ENCODE peak calls at places on chromosomes 3 and 15, in nine cellular contexts. P, U, J, H, Y, Q, K, G and D are unnamed samples.

GRCh38 chr15:58521293-58521991 is 89.7 kb downstream of the LIPC start:
- DNase-seq in U (peak), G (no peak), K (peak), Q (no peak), Y (peak), H (peak), P (peak), J (peak), D (no peak)

GRCh38 chr3:44365952-44366351 is 27.4 kb downstream of the TCAIM start:
- DNase-seq in H (no peak), Y (no peak), Q (no peak), P (no peak), J (no peak), K (no peak), G (no peak), U (no peak), D (no peak)

GRCh38 chr3:160981217-160981938 is 123.8 kb downstream of the B3GALNT1 start:
- DNase-seq in U (peak), P (peak), Q (no peak), G (peak), K (peak), H (no peak), J (no peak), Y (no peak), D (peak)

GRCh38 chr15:58287891-58288290 is 143.9 kb upstream of the LIPC start:
- DNase-seq in G (no peak), U (no peak), P (no peak), K (no peak), H (no peak), Q (no peak), J (no peak), Y (no peak), D (no peak)

GRCh38 chr3:153356908-153357307 is 194.9 kb downstream of the RAP2B start:
- DNase-seq in G (no peak), J (no peak), Q (no peak), P (no peak), U (peak), H (no peak), K (peak), Y (no peak), D (no peak)

GRCh38 chr3:136819784-136820640 is 1.1 kb downstream of the SLC35G2 start:
- DNase-seq in G (no peak), Y (peak), K (peak), U (peak), H (peak), P (peak), J (peak), Q (no peak), D (peak)

GRCh38 chr15:69156726-69157381 is 3.6 kb upstream of the GLCE start:
- DNase-seq in G (no peak), K (no peak), U (no peak), P (no peak), J (no peak), H (no peak), Q (no peak), Y (no peak), D (no peak)

GRCh38 chr15:70281811-70282307 is 184.1 kb upstream of the TLE3 start:
- DNase-seq in Y (peak), K (peak), J (no peak), H (no peak), G (no peak), U (peak), Q (peak), P (peak), D (peak)

GRCh38 chr15:77455696-77456293 is 35.1 kb downstream of the HMG20A start:
- DNase-seq in J (no peak), P (peak), U (peak), G (no peak), K (peak), Y (no peak), H (no peak), Q (peak), D (no peak)

GRCh38 chr3:12490547-12490946 is 6.3 kb downstream of the TSEN2 start:
- DNase-seq in U (no peak), Q (no peak), J (no peak), P (no peak), H (no peak), K (peak), G (no peak), Y (no peak), D (no peak)

GRCh38 chr3:162022931-162023330 is 526.3 kb downstream of the OTOL1 start:
- DNase-seq in J (no peak), Q (no peak), K (no peak), P (no peak), U (no peak), Y (no peak), G (no peak), H (no peak), D (no peak)

GRCh38 chr3:115792206-115792955 is 169.1 kb downstream of the GAP43 start:
- DNase-seq in G (peak), Y (no peak), K (no peak), P (peak), J (no peak), Q (no peak), H (no peak), U (no peak), D (peak)

GRCh38 chr3:9175421-9175820 is 74.0 kb downstream of the SRGAP3 start:
- DNase-seq in P (no peak), Y (no peak), G (no peak), J (no peak), H (no peak), Q (no peak), U (no peak), K (no peak), D (no peak)

GRCh38 chr3:58487140-58487886 is 4.6 kb upstream of the KCTD6 start:
- DNase-seq in P (peak), G (no peak), U (peak), K (peak), H (no peak), Q (no peak), Y (no peak), J (no peak), D (no peak)

GRCh38 chr15:64681424-64682024 is 93.9 kb downstream of the RBPMS2 start:
- DNase-seq in H (peak), G (peak), P (peak), Q (no peak), K (peak), Y (peak), J (peak), U (peak), D (peak)

GRCh38 chr3:170132335-170132734 is 49.2 kb downstream of the PHC3 start:
- DNase-seq in H (no peak), G (no peak), K (peak), Y (no peak), J (no peak), Q (no peak), P (no peak), U (no peak), D (peak)

GRCh38 chr15:93974804-93975481 is 256.4 kb upstream of the MCTP2 start:
- DNase-seq in U (peak), Y (no peak), H (peak), G (no peak), Q (no peak), P (peak), K (peak), J (peak), D (no peak)

GRCh38 chr15:92958105-92958504 is 58.0 kb downstream of the CHD2 start:
- DNase-seq in Y (no peak), H (no peak), G (no peak), J (no peak), U (no peak), K (no peak), P (peak), Q (peak), D (peak)

GRCh38 chr15:91852741-91853500 is 587 bp upstream of the SLCO3A1 start:
- DNase-seq in J (peak), H (peak), Y (peak), K (peak), U (peak), Q (peak), P (peak), G (peak), D (peak)

GRCh38 chr3:30518201-30518864 is 88.1 kb upstream of the TGFBR2 start:
- DNase-seq in Q (no peak), U (peak), H (no peak), Y (no peak), G (no peak), K (peak), J (no peak), P (peak), D (no peak)

GRCh38 chr15:81108427-81108826 is 25.6 kb upstream of the CFAP161 start:
- DNase-seq in Q (no peak), P (no peak), H (peak), J (peak), U (no peak), G (no peak), K (no peak), Y (no peak), D (peak)

GRCh38 chr3:158920375-158920774 is 118.5 kb downstream of the MFSD1 start:
- DNase-seq in U (no peak), Y (no peak), G (no peak), P (peak), H (no peak), K (no peak), Q (no peak), J (no peak), D (no peak)

GRCh38 chr3:158912621-158913020 is 110.8 kb downstream of the MFSD1 start:
- DNase-seq in J (no peak), K (no peak), Y (no peak), H (no peak), P (no peak), U (no peak), Q (no peak), G (no peak), D (no peak)

GRCh38 chr3:158918451-158918850 is 116.6 kb downstream of the MFSD1 start:
- DNase-seq in K (no peak), P (no peak), G (no peak), Y (no peak), U (no peak), Q (no peak), J (no peak), H (no peak), D (no peak)

GRCh38 chr3:158916111-158916510 is 114.3 kb downstream of the MFSD1 start:
- DNase-seq in Y (no peak), H (no peak), J (no peak), U (no peak), Q (no peak), P (no peak), K (no peak), G (no peak), D (no peak)

DNA sequence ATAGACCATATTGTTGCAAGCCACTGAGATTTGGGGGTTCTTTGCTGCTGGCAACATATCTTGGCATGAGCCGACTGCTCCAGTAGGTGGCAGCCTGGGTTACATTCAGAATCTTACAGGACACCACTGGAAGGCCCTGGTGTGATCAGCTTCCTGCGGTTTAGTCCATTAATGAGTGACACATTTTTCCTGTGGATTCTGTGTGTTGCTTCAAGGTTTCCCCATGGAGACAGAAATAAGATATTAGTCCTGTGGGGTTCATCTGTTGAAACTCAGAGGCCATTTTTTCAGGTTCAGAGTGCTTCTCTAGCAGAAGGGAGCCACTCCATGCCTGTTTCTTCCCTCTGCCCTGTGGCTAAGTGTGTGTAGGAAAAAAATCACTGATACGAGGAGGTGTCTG is 116.2 kb downstream of the MFSD1 start:
- DNase-seq in U (peak), H (peak), J (peak), Q (peak), P (peak), K (peak), G (peak), Y (peak), D (peak)
- TF ChIP-seq CTCF in U (peak), H (peak), J (peak), Q (peak), P (peak), K (peak), G (peak), Y (peak), D (peak)

DNA sequence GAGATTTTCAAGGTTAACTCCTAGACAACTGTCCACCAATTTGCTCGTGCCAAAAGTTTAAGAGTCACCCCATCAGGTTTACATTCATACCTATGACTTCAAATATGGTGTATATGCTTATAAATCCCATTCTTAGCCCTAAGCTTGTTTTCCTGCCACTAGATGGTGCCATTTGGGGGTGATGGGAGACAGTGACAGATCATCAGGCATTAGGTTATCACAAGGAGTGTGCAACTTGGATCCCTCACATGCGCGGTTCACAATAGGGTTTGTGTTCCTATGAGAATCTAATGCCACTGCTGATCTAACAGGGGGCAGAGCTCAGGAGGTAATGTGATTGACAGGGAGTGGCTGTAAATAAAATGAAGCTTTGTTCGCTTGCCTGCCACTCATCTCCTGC is 182.7 kb downstream of the CNTN6 start:
- DNase-seq in U (no peak), H (peak), J (no peak), P (no peak), Q (no peak), Y (no peak), G (no peak), K (no peak), D (peak)
- TF ChIP-seq CTCF in U (peak), H (peak), J (no peak), P (peak), Q (peak), Y (peak), G (peak), K (no peak), D (no peak)

GRCh38 chr3:142152349-142152748 is 3.0 kb upstream of the TFDP2 start:
- DNase-seq in U (no peak), J (peak), Y (no peak), P (no peak), H (peak), G (no peak), K (no peak), Q (no peak), D (peak)
- TF ChIP-seq CTCF in U (peak), J (peak), Y (no peak), P (peak), H (peak), G (no peak), K (peak), Q (peak), D (no peak)

DNA sequence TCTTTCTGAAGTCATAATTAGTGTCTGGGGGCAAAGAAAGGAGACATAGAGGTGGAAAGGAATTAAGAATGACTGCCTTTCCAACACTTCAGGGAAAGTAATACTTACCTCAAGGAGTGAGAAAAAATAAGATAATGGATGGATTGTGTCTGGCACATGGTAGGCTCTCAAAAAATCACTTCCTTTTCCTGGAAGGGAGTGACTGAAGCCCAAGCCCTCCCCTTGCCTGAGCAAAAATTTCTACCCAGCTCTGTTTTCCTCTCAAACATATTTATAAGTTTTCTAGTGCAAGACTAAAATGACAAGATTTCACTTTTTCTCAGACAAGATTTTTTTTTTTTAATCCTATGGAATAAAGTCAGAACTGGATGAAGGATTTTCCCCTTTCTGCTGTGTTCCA is 145.0 kb downstream of the IGSF11 start:
- DNase-seq in Y (no peak), Q (no peak), P (no peak), U (no peak), G (no peak), H (no peak), K (no peak), J (no peak), D (no peak)
- TF ChIP-seq CTCF in Y (no peak), Q (no peak), P (no peak), U (no peak), G (no peak), H (no peak), K (no peak), J (no peak), D (no peak)

GRCh38 chr15:38996111-38996541 is 431.5 kb upstream of the RASGRP1 start:
- DNase-seq in J (no peak), K (peak), H (no peak), Y (no peak), U (peak), G (no peak), P (peak), Q (peak), D (no peak)

GRCh38 chr15:38992541-38993334 is 428.1 kb upstream of the RASGRP1 start:
- DNase-seq in Q (no peak), H (no peak), G (no peak), Y (no peak), U (peak), P (no peak), K (peak), J (no peak), D (no peak)

GRCh38 chr15:38991701-38992100 is 427.1 kb upstream of the RASGRP1 start:
- DNase-seq in U (peak), Y (no peak), P (no peak), G (no peak), K (peak), Q (no peak), J (no peak), H (no peak), D (no peak)

GRCh38 chr15:38994310-38994709 is 429.7 kb upstream of the RASGRP1 start:
- DNase-seq in J (no peak), Q (no peak), H (no peak), U (peak), G (no peak), Y (no peak), P (no peak), K (peak), D (no peak)

GRCh38 chr15:38991126-38991525 is 426.5 kb upstream of the RASGRP1 start:
- DNase-seq in Q (no peak), H (peak), P (peak), Y (no peak), G (no peak), U (peak), K (peak), J (peak), D (no peak)
- TF ChIP-seq CTCF in Q (peak), H (peak), P (peak), Y (no peak), G (no peak), U (peak), K (peak), J (peak), D (peak)

GRCh38 chr3:56303508-56303907 is 164.8 kb downstream of the ERC2 start:
- DNase-seq in J (peak), Y (peak), G (peak), Q (no peak), U (peak), P (peak), K (peak), H (peak), D (peak)
- TF ChIP-seq CTCF in J (peak), Y (peak), G (peak), Q (peak), U (peak), P (peak), K (peak), H (peak), D (peak)